ENCODE peak calls at places on chromosomes 1 and 21, in five cellular contexts. Q is EL; X is activated CD4-positive, alpha-beta T cell treated with anti-CD3 and anti-CD28 coated beads, Interleukin-2, amount 50 U/mL, for 48 hours; M is HCEC 1CT; R is hypothalamus. W is an unnamed sample.

GRCh38 chr1:45272943-45273342 is 53.8 kb upstream of the HPDL start:
- DNase-seq in Q (peak), X (no peak), M (peak), R (no peak), W (peak)

GRCh38 chr1:21620461-21620860 is 48.7 kb downstream of the RAP1GAP start:
- DNase-seq in Q (no peak), X (no peak), M (no peak), R (peak), W (no peak)

GRCh38 chr1:206672844-206673758 is 11.6 kb upstream of the MAPKAPK2 start:
- DNase-seq in Q (no peak), X (no peak), M (peak), R (no peak), W (no peak)

GRCh38 chr1:210736681-210737080 is 397.3 kb downstream of the KCNH1 start:
- DNase-seq in Q (no peak), X (no peak), M (no peak), R (no peak), W (no peak)

GRCh38 chr1:239952348-239953307 is 139.1 kb upstream of the FMN2 start:
- DNase-seq in Q (peak), X (peak), M (no peak), R (no peak), W (peak)

GRCh38 chr1:174789399-174789798 is 210.3 kb upstream of the CACYBP start:
- DNase-seq in Q (peak), X (no peak), M (peak), R (no peak), W (peak)

GRCh38 chr1:52413410-52414104 is 9.2 kb downstream of the PRPF38A start:
- DNase-seq in Q (no peak), X (no peak), M (no peak), R (no peak), W (no peak)

GRCh38 chr1:2319291-2319690 is 72.1 kb downstream of the MORN1 start:
- DNase-seq in Q (no peak), X (no peak), M (no peak), R (no peak), W (no peak)

GRCh38 chr21:31604591-31605190 is 54.8 kb upstream of the SOD1 start:
- DNase-seq in Q (peak), X (peak), M (peak), R (peak), W (peak)

GRCh38 chr21:38467369-38467768 is 30.9 kb downstream of the ERG start:
- DNase-seq in Q (no peak), X (no peak), M (no peak), R (no peak), W (no peak)

GRCh38 chr21:41768371-41769042 is 1.7 kb upstream of the RIPK4 start:
- DNase-seq in Q (peak), X (peak), M (peak), R (no peak), W (peak)

GRCh38 chr1:3066826-3067225 is 2.2 kb upstream of the PRDM16 start:
- DNase-seq in Q (no peak), X (no peak), M (no peak), R (no peak), W (no peak)

GRCh38 chr1:193927550-193927949 is 741.1 kb upstream of the B3GALT2 start:
- DNase-seq in Q (no peak), X (no peak), M (no peak), R (no peak), W (no peak)

GRCh38 chr1:209883341-209883971 is 54.6 kb upstream of the SYT14 start:
- DNase-seq in Q (peak), X (no peak), M (peak), R (no peak), W (peak)

GRCh38 chr1:185073725-185074124 is 28.4 kb downstream of the RNF2 start:
- DNase-seq in Q (no peak), X (no peak), M (no peak), R (no peak), W (no peak)

GRCh38 chr1:99005142-99005491 is 456 bp upstream of the PLPPR5 start:
- DNase-seq in Q (peak), X (no peak), M (no peak), R (no peak), W (peak)

GRCh38 chr1:183306317-183307042 is 111.7 kb downstream of the NMNAT2 start:
- DNase-seq in Q (no peak), X (no peak), M (peak), R (no peak), W (no peak)

GRCh38 chr1:41005876-41006275 is 15.6 kb downstream of the SLFNL1 start:
- DNase-seq in Q (peak), X (no peak), M (no peak), R (no peak), W (no peak)

GRCh38 chr1:221762121-221762520 is 20.2 kb upstream of the DUSP10 start:
- DNase-seq in Q (no peak), X (no peak), M (no peak), R (no peak), W (no peak)

GRCh38 chr1:16048573-16049189 is 5.1 kb downstream of the CLCNKB start:
- DNase-seq in Q (peak), X (peak), M (no peak), R (no peak), W (no peak)

GRCh38 chr1:61053712-61054608 is 28.4 kb upstream of the NFIA start:
- DNase-seq in Q (no peak), X (peak), M (no peak), R (peak), W (no peak)

GRCh38 chr1:25669781-25670567 is 53.4 kb downstream of the MAN1C1 start:
- DNase-seq in Q (no peak), X (no peak), M (no peak), R (no peak), W (no peak)

GRCh38 chr1:33640114-33640660 is 167.7 kb downstream of the ZSCAN20 start:
- DNase-seq in Q (no peak), X (no peak), M (no peak), R (no peak), W (peak)

GRCh38 chr1:9291914-9292360 is 757 bp upstream of the SPSB1 start:
- DNase-seq in Q (peak), X (no peak), M (peak), R (peak), W (no peak)

GRCh38 chr21:14825405-14826032 is 239.3 kb downstream of the NRIP1 start:
- DNase-seq in Q (no peak), X (no peak), M (no peak), R (no peak), W (no peak)

GRCh38 chr1:2933431-2934172 is 87.7 kb upstream of the ACTRT2 start:
- DNase-seq in Q (no peak), X (no peak), M (no peak), R (no peak), W (no peak)

GRCh38 chr1:89516055-89516454 is 8.6 kb upstream of the LRRC8B start:
- DNase-seq in Q (peak), X (no peak), M (peak), R (no peak), W (peak)

GRCh38 chr1:168090395-168090794 is 46.3 kb downstream of the GPR161 start:
- DNase-seq in Q (no peak), X (no peak), M (no peak), R (no peak), W (no peak)

GRCh38 chr21:45543371-45543709 is 1.1 kb upstream of the SLC19A1 start:
- DNase-seq in Q (no peak), X (peak), M (no peak), R (no peak), W (no peak)

GRCh38 chr21:37563641-37564340 is 197.2 kb downstream of the DYRK1A start:
- DNase-seq in Q (peak), X (peak), M (peak), R (peak), W (peak)

GRCh38 chr1:42756956-42757891 is 9.6 kb downstream of the P3H1 start:
- DNase-seq in Q (peak), X (no peak), M (peak), R (no peak), W (peak)

GRCh38 chr1:247747616-247748015 is 325 bp downstream of the OR14A2 start:
- DNase-seq in Q (peak), X (no peak), M (peak), R (no peak), W (no peak)

GRCh38 chr1:52920791-52921291 is 699 bp downstream of the ECHDC2 start:
- DNase-seq in Q (peak), X (no peak), M (no peak), R (no peak), W (peak)

GRCh38 chr1:151135433-151136385 is 10.7 kb downstream of the SEMA6C start:
- DNase-seq in Q (no peak), X (no peak), M (no peak), R (no peak), W (no peak)

GRCh38 chr21:34147835-34148804 is 74.7 kb downstream of the MRPS6 start:
- DNase-seq in Q (peak), X (no peak), M (no peak), R (no peak), W (peak)

GRCh38 chr1:47564570-47564969 is 126.7 kb downstream of the FOXD2 start:
- DNase-seq in Q (no peak), X (no peak), M (no peak), R (no peak), W (no peak)

GRCh38 chr21:42245348-42246185 is 26.6 kb downstream of the ABCG1 start:
- DNase-seq in Q (no peak), X (no peak), M (no peak), R (peak), W (no peak)